ENCODE peak calls at places on chromosomes 3 and 15, in four cellular contexts. One of them, this sample, is unnamed.

GRCh38 chr3:126523745-126524428 is at the start of gene CHST13:
- DNase-seq in activated T-cell treated with anti-CD3 and anti-CD28 coated beads for 24 hours: no peak
- DNase-seq in T-cell: no peak
- DNase-seq in iris pigment epithelial cell: peak; percentile 56
- DNase-seq in this sample: no peak

GRCh38 chr15:31605467-31605931 is 278.9 kb downstream of the KLF13 start:
- DNase-seq in activated T-cell treated with anti-CD3 and anti-CD28 coated beads for 24 hours: no peak
- DNase-seq in T-cell: no peak
- DNase-seq in iris pigment epithelial cell: no peak
- DNase-seq in this sample: no peak

GRCh38 chr3:23183731-23184130 is 19.4 kb upstream of the UBE2E2 start:
- DNase-seq in activated T-cell treated with anti-CD3 and anti-CD28 coated beads for 24 hours: no peak
- DNase-seq in T-cell: no peak
- DNase-seq in iris pigment epithelial cell: peak; percentile 56
- DNase-seq in this sample: no peak

GRCh38 chr3:189699873-189700272 is 68.7 kb downstream of the TP63 start:
- DNase-seq in activated T-cell treated with anti-CD3 and anti-CD28 coated beads for 24 hours: no peak
- DNase-seq in T-cell: no peak
- DNase-seq in iris pigment epithelial cell: no peak
- DNase-seq in this sample: no peak

GRCh38 chr15:68808770-68809169 is 11.9 kb downstream of the ANP32A start:
- DNase-seq in activated T-cell treated with anti-CD3 and anti-CD28 coated beads for 24 hours: no peak
- DNase-seq in T-cell: no peak
- DNase-seq in iris pigment epithelial cell: no peak
- DNase-seq in this sample: no peak

GRCh38 chr15:51526955-51527354 is 95.6 kb downstream of the DMXL2 start:
- DNase-seq in activated T-cell treated with anti-CD3 and anti-CD28 coated beads for 24 hours: no peak
- DNase-seq in T-cell: no peak
- DNase-seq in iris pigment epithelial cell: no peak
- DNase-seq in this sample: no peak

GRCh38 chr3:77655421-77655820 is 615.5 kb downstream of the ROBO2 start:
- DNase-seq in activated T-cell treated with anti-CD3 and anti-CD28 coated beads for 24 hours: no peak
- DNase-seq in T-cell: no peak
- DNase-seq in iris pigment epithelial cell: no peak
- DNase-seq in this sample: no peak

GRCh38 chr15:100346866-100347512 is 5.2 kb upstream of the ADAMTS17 start:
- DNase-seq in activated T-cell treated with anti-CD3 and anti-CD28 coated beads for 24 hours: no peak
- DNase-seq in T-cell: no peak
- DNase-seq in iris pigment epithelial cell: no peak
- DNase-seq in this sample: no peak

GRCh38 chr3:125186800-125187598 is 25.5 kb downstream of the SLC12A8 start:
- DNase-seq in activated T-cell treated with anti-CD3 and anti-CD28 coated beads for 24 hours: no peak
- DNase-seq in T-cell: no peak
- DNase-seq in iris pigment epithelial cell: no peak
- DNase-seq in this sample: no peak

GRCh38 chr3:180594631-180595348 is 7.2 kb upstream of the TTC14 start:
- DNase-seq in activated T-cell treated with anti-CD3 and anti-CD28 coated beads for 24 hours: no peak
- DNase-seq in T-cell: no peak
- DNase-seq in iris pigment epithelial cell: peak; percentile 64
- DNase-seq in this sample: no peak